ENCODE peak calls at places on chromosomes 2 and 18, in four cellular contexts. One of them, this sample, is unnamed.

GRCh38 chr18:23317975-23318675 is 135.0 kb upstream of the RIOK3 start:
- DNase-seq in mesenteric fat pad: no peak
- DNase-seq in stomach: no peak
- DNase-seq in neuronal stem cell: no peak
- DNase-seq in this sample: no peak

GRCh38 chr2:145593280-145593679 is 1073.4 kb upstream of the ZEB2 start:
- DNase-seq in mesenteric fat pad: no peak
- DNase-seq in stomach: no peak
- DNase-seq in neuronal stem cell: no peak
- DNase-seq in this sample: no peak

GRCh38 chr2:86706220-86706619 is 13.9 kb upstream of the RMND5A start:
- DNase-seq in mesenteric fat pad: no peak
- DNase-seq in stomach: no peak
- DNase-seq in neuronal stem cell: no peak
- DNase-seq in this sample: no peak

GRCh38 chr2:172088245-172089004 is 3.1 kb downstream of the DLX1 start:
- DNase-seq in mesenteric fat pad: no peak
- DNase-seq in stomach: no peak
- DNase-seq in neuronal stem cell: peak; percentile 41
- DNase-seq in this sample: no peak

GRCh38 chr2:231270221-231271114 is 72.0 kb downstream of the ARMC9 start:
- DNase-seq in mesenteric fat pad: peak; percentile 73
- DNase-seq in stomach: no peak
- DNase-seq in neuronal stem cell: no peak
- DNase-seq in this sample: peak; percentile 26

GRCh38 chr2:96530474-96531357 is 5.8 kb upstream of the ARID5A start:
- DNase-seq in mesenteric fat pad: no peak
- DNase-seq in stomach: no peak
- DNase-seq in neuronal stem cell: no peak
- DNase-seq in this sample: no peak

GRCh38 chr18:58911241-58911640 is 46.6 kb downstream of the ZNF532 start:
- DNase-seq in mesenteric fat pad: no peak
- DNase-seq in stomach: no peak
- DNase-seq in neuronal stem cell: no peak
- DNase-seq in this sample: no peak

GRCh38 chr18:8706981-8707940 is 1.9 kb downstream of the MTCL1 start:
- DNase-seq in mesenteric fat pad: no peak
- DNase-seq in stomach: peak; percentile 59
- DNase-seq in neuronal stem cell: no peak
- DNase-seq in this sample: peak; percentile 75

GRCh38 chr2:185245806-185246205 is 492.8 kb upstream of the FSIP2 start:
- DNase-seq in mesenteric fat pad: no peak
- DNase-seq in stomach: no peak
- DNase-seq in neuronal stem cell: peak; percentile 9
- DNase-seq in this sample: no peak

GRCh38 chr2:156672569-156673270 is 236.5 kb downstream of the GPD2 start:
- DNase-seq in mesenteric fat pad: no peak
- DNase-seq in stomach: no peak
- DNase-seq in neuronal stem cell: no peak
- DNase-seq in this sample: no peak

GRCh38 chr18:24157855-24158254 is 19.0 kb downstream of the CABYR start:
- DNase-seq in mesenteric fat pad: no peak
- DNase-seq in stomach: no peak
- DNase-seq in neuronal stem cell: no peak
- DNase-seq in this sample: no peak

GRCh38 chr18:47168509-47168908 is 7.7 kb downstream of the IER3IP1 start:
- DNase-seq in mesenteric fat pad: no peak
- DNase-seq in stomach: no peak
- DNase-seq in neuronal stem cell: no peak
- DNase-seq in this sample: no peak

GRCh38 chr2:231687133-231687852 is 21.0 kb upstream of the PTMA start:
- DNase-seq in mesenteric fat pad: no peak
- DNase-seq in stomach: peak; percentile 72
- DNase-seq in neuronal stem cell: no peak
- DNase-seq in this sample: peak; percentile 70

GRCh38 chr2:225017098-225017685 is 25.1 kb downstream of the DOCK10 start:
- DNase-seq in mesenteric fat pad: no peak
- DNase-seq in stomach: no peak
- DNase-seq in neuronal stem cell: no peak
- DNase-seq in this sample: no peak

GRCh38 chr2:133271105-133271504 is 297.2 kb downstream of the NCKAP5 start:
- DNase-seq in mesenteric fat pad: no peak
- DNase-seq in stomach: no peak
- DNase-seq in neuronal stem cell: no peak
- DNase-seq in this sample: no peak

GRCh38 chr2:156443089-156443488 is 6.9 kb downstream of the GPD2 start:
- DNase-seq in mesenteric fat pad: no peak
- DNase-seq in stomach: no peak
- DNase-seq in neuronal stem cell: no peak
- DNase-seq in this sample: no peak

GRCh38 chr2:38184964-38185603 is 109.1 kb upstream of the CYP1B1 start:
- DNase-seq in mesenteric fat pad: no peak
- DNase-seq in stomach: no peak
- DNase-seq in neuronal stem cell: no peak
- DNase-seq in this sample: no peak

GRCh38 chr2:109692013-109692738 is 78.0 kb downstream of the SOWAHC start:
- DNase-seq in mesenteric fat pad: no peak
- DNase-seq in stomach: no peak
- DNase-seq in neuronal stem cell: no peak
- DNase-seq in this sample: no peak

GRCh38 chr2:5839563-5839962 is 147.4 kb downstream of the SOX11 start:
- DNase-seq in mesenteric fat pad: no peak
- DNase-seq in stomach: no peak
- DNase-seq in neuronal stem cell: peak; percentile 9
- DNase-seq in this sample: no peak

GRCh38 chr2:170524828-170525565 is 190.1 kb upstream of the SP5 start:
- DNase-seq in mesenteric fat pad: no peak
- DNase-seq in stomach: no peak
- DNase-seq in neuronal stem cell: no peak
- DNase-seq in this sample: no peak

GRCh38 chr2:127700527-127701192 is 637 bp upstream of the SFT2D3 start:
- DNase-seq in mesenteric fat pad: peak; percentile 89
- DNase-seq in stomach: peak; percentile 64
- DNase-seq in neuronal stem cell: peak; percentile 37
- DNase-seq in this sample: peak; percentile 41

GRCh38 chr18:2236232-2236631 is 335.1 kb downstream of the METTL4 start:
- DNase-seq in mesenteric fat pad: no peak
- DNase-seq in stomach: no peak
- DNase-seq in neuronal stem cell: no peak
- DNase-seq in this sample: no peak

GRCh38 chr2:101199153-101199810 is 48.1 kb upstream of the TBC1D8 start:
- DNase-seq in mesenteric fat pad: no peak
- DNase-seq in stomach: no peak
- DNase-seq in neuronal stem cell: no peak
- DNase-seq in this sample: no peak

GRCh38 chr2:166573393-166573792 is 79.3 kb upstream of the SCN7A start:
- DNase-seq in mesenteric fat pad: no peak
- DNase-seq in stomach: no peak
- DNase-seq in neuronal stem cell: peak; percentile 17
- DNase-seq in this sample: no peak

GRCh38 chr2:158741631-158742030 is 53.5 kb upstream of the DAPL1 start:
- DNase-seq in mesenteric fat pad: no peak
- DNase-seq in stomach: no peak
- DNase-seq in neuronal stem cell: no peak
- DNase-seq in this sample: no peak

GRCh38 chr2:43193996-43194869 is 32.2 kb downstream of the ZFP36L2 start:
- DNase-seq in mesenteric fat pad: no peak
- DNase-seq in stomach: peak; percentile 83
- DNase-seq in neuronal stem cell: no peak
- DNase-seq in this sample: peak; percentile 91

GRCh38 chr2:182862003-182862402 is 4.4 kb downstream of the FRZB start:
- DNase-seq in mesenteric fat pad: no peak
- DNase-seq in stomach: peak; percentile 58
- DNase-seq in neuronal stem cell: no peak
- DNase-seq in this sample: peak; percentile 36